ENCODE peak calls at places on chromosomes 7 and 10, in five cellular contexts. S, K, H, X and B are unnamed samples.

GRCh38 chr10:72351479-72351878 is 3.2 kb downstream of the DNAJB12 start:
- DNase-seq in S (no peak), X (no peak), H (no peak), K (no peak), B (no peak)

GRCh38 chr10:128036746-128037542 is 89.3 kb downstream of the MKI67 start:
- DNase-seq in H (peak; percentile 67), K (no peak), S (no peak), X (no peak), B (peak; percentile 16)

GRCh38 chr10:128055061-128055868 is 71.0 kb downstream of the MKI67 start:
- DNase-seq in H (no peak), K (no peak), S (no peak), X (no peak), B (no peak)

GRCh38 chr10:113704637-113705343 is 25.1 kb downstream of the CASP7 start:
- DNase-seq in K (no peak), S (no peak), H (peak; percentile 43), X (no peak), B (no peak)

GRCh38 chr10:84352251-84352842 is 24.0 kb downstream of the CCSER2 start:
- DNase-seq in S (no peak), H (peak; percentile 61), X (peak; percentile 58), K (no peak), B (peak; percentile 49)

GRCh38 chr7:79199266-79199665 is 254.2 kb downstream of the MAGI2 start:
- DNase-seq in S (no peak), H (no peak), X (no peak), K (no peak), B (no peak)

GRCh38 chr7:14761506-14762296 is 140.8 kb downstream of the DGKB start:
- DNase-seq in S (no peak), H (peak; percentile 86), X (no peak), K (no peak), B (no peak)

GRCh38 chr7:133591704-133592340 is 338.9 kb downstream of the EXOC4 start:
- DNase-seq in K (no peak), S (no peak), X (no peak), H (no peak), B (no peak)

GRCh38 chr7:100157334-100158228 is 942 bp downstream of the TRAPPC14 start:
- DNase-seq in S (no peak), H (peak; percentile 48), K (no peak), X (no peak), B (peak; percentile 62)

GRCh38 chr7:106774768-106775551 is 90.1 kb upstream of the PIK3CG start:
- DNase-seq in S (no peak), K (no peak), X (no peak), H (peak; percentile 89), B (no peak)

GRCh38 chr10:70742537-70743429 is 42.4 kb downstream of the TBATA start:
- DNase-seq in H (peak; percentile 85), X (no peak), S (no peak), K (peak; percentile 68), B (no peak)

GRCh38 chr7:28835800-28836199 is 122.3 kb downstream of the TRIL start:
- DNase-seq in S (no peak), K (no peak), X (no peak), H (peak; percentile 65), B (no peak)

GRCh38 chr7:50734246-50734645 is 48.5 kb downstream of the GRB10 start:
- DNase-seq in H (no peak), K (no peak), S (no peak), X (no peak), B (no peak)

GRCh38 chr10:25080880-25081581 is 64.6 kb downstream of the THNSL1 start:
- DNase-seq in K (no peak), X (peak; percentile 48), S (peak; percentile 77), H (peak; percentile 79), B (no peak)

GRCh38 chr10:91210014-91210413 is 10.4 kb upstream of the PCGF5 start:
- DNase-seq in H (no peak), K (no peak), S (no peak), X (no peak), B (no peak)

GRCh38 chr7:20348408-20348807 is 17.7 kb downstream of the ITGB8 start:
- DNase-seq in X (no peak), H (no peak), K (no peak), S (no peak), B (no peak)

GRCh38 chr10:60799971-60800370 is 21.7 kb downstream of the CDK1 start:
- DNase-seq in S (no peak), H (no peak), X (no peak), K (no peak), B (no peak)

GRCh38 chr10:21169271-21169670 is 272.2 kb upstream of the NEBL start:
- DNase-seq in S (no peak), K (no peak), H (no peak), X (no peak), B (no peak)

GRCh38 chr10:100508691-100509150 is 10.9 kb downstream of the SEC31B start:
- DNase-seq in H (peak; percentile 52), X (no peak), S (no peak), K (no peak), B (no peak)

GRCh38 chr7:149854611-149855367 is 16.6 kb downstream of the ZNF862 start:
- DNase-seq in H (peak; percentile 62), K (no peak), S (no peak), X (no peak), B (no peak)

GRCh38 chr10:47090903-47091302 is 179.7 kb downstream of the PTPN20 start:
- DNase-seq in H (no peak), K (no peak), X (no peak), S (no peak), B (no peak)

GRCh38 chr10:47091421-47091820 is 180.2 kb downstream of the PTPN20 start:
- DNase-seq in X (no peak), K (no peak), H (no peak), S (no peak), B (no peak)

GRCh38 chr10:47087667-47088066 is 176.4 kb downstream of the PTPN20 start:
- DNase-seq in S (no peak), X (no peak), H (no peak), K (no peak), B (no peak)

GRCh38 chr10:47088656-47089354 is 177.6 kb downstream of the PTPN20 start:
- DNase-seq in X (no peak), K (no peak), S (no peak), H (no peak), B (no peak)

GRCh38 chr10:47090042-47090441 is 178.8 kb downstream of the PTPN20 start:
- DNase-seq in K (no peak), S (no peak), H (no peak), X (no peak), B (no peak)
- TF ChIP-seq CTCF in K (no peak), S (no peak), H (no peak), X (no peak), B (no peak)

DNA sequence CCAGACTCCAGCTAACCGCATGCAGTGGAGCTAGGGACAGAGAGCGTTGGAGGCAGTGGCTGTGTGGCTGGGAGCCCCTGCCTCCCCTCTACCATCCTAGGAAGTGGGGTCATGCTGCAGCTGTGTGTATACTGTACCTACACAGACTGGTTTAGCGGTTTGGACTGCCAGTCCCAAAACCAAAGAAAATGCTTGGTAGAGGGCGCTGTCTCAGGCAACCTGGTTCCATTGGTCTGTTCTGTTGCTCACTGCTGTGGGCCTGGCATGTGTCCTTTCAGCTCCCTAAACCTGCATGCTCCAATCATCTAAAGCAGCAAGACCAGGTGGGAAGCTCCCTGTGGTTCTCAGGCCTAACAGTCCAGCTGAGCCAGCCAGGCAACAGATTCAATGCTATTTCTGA is 4.5 kb downstream of the RBP4 start:
- DNase-seq in H (no peak), K (no peak), X (no peak), S (no peak), B (no peak)
- TF ChIP-seq CTCF in H (no peak), K (no peak), X (no peak), S (no peak), B (no peak)

GRCh38 chr7:24201221-24201620 is 82.8 kb upstream of the NPY start:
- DNase-seq in S (no peak), K (no peak), H (no peak), X (no peak), B (no peak)
- TF ChIP-seq CTCF in S (no peak), K (no peak), H (no peak), X (no peak), B (no peak)

DNA sequence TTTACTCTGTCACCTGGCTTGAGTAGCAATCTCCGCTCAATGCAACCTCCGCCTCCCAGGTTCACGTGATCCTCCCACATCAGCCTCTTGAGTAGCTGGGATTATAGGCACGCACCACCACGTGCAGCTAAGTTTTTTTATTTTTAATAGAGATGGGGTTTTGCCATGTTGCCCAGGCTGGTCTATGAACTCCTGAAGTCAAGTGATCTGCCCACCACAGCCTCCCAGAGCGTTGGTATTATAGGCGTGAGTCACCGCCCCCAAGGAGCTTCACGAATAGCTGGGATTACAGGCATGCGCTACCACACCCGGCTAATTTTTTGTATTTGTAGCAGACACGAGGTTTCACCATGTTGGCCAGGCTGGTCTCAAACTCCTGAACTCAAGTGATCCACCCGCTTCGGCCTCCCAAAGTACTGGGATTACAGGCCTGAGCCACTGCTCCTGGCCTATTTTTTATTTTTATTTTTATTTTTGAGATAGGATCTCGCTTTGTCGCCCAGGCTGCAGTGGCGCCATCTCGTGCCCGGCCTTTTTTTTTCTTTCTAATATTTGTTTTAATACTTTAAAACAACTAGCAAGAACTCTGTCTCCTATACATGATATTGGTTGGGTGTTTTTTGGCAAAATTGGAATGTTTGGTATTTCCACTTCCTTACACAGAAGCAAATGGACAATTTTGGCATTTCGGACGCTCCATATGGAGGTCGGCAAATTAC is 1.1 kb downstream of the EFCAB10 start:
- DNase-seq in S (no peak), X (no peak), K (no peak), H (peak; percentile 14), B (no peak)
- TF ChIP-seq CTCF in S (no peak), X (no peak), K (no peak), H (peak; percentile 20), B (no peak)

GRCh38 chr10:94439275-94439861 is 37.0 kb downstream of the TBC1D12 start:
- DNase-seq in X (no peak), S (no peak), K (no peak), H (peak; percentile 23), B (no peak)
- TF ChIP-seq CTCF in X (no peak), S (no peak), K (no peak), H (peak; percentile 20), B (no peak)

DNA sequence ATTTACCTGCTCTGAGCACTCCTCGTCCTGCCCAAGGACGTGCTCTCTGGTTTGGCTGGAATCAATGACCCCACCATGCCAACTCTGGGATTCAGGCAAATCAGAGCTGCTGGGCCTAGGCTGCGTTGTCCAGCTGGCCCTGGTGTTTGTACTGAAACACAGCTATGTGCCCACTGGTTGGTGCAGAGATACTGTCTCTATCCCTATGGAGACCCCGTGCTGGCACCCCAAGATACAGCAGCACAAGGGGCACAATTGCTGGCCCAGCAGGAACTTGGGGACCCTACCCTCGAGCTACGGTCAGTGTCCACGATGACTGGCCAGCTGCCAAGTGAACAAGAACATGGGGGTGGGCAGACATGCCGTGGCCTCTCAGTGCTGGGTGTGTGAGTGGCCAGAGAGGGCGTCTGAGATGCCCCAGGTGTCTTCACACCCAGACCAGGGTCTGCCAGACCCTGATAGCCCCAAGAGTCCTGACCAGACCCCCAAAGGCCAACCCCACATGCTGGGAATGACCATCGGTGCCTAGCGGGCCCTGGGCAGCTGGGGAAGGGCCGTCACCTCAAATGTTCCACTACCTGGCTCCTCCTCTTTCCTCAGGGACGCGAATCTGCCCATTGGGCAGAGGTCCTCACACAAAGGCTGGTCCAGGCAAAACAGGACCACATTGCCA is 79.3 kb upstream of the ZNF479 start:
- DNase-seq in K (no peak), S (no peak), X (no peak), H (no peak), B (no peak)
- TF ChIP-seq CTCF in K (no peak), S (no peak), X (no peak), H (no peak), B (no peak)